ENCODE peak calls at places on chromosome 4, in seven cellular contexts. Y is tibial nerve, K is stomach, J is adrenal gland, E is GM12878, N is right lobe of liver, F is uterus. T is an unnamed sample.

GRCh38 chr4:184506527-184507121 is 32.3 kb upstream of the IRF2 start:
- DNase-seq in F (no peak), E (peak; percentile 78), K (no peak), J (no peak), N (no peak), Y (no peak), T (peak; percentile 18)

GRCh38 chr4:41361831-41362646 is 105.3 kb downstream of the UCHL1 start:
- DNase-seq in J (peak; percentile 59), F (no peak), Y (no peak), K (no peak), N (no peak), E (no peak), T (no peak)

GRCh38 chr4:147924604-147925412 is 192.9 kb downstream of the ARHGAP10 start:
- DNase-seq in E (no peak), K (peak; percentile 31), J (peak; percentile 45), N (no peak), F (no peak), Y (no peak), T (no peak)

GRCh38 chr4:74258949-74259348 is 49.3 kb upstream of the EPGN start:
- DNase-seq in N (no peak), F (no peak), Y (peak; percentile 35), J (peak; percentile 26), K (peak; percentile 91), E (no peak), T (no peak)

GRCh38 chr4:57550143-57550542 is 440.0 kb upstream of the IGFBP7 start:
- DNase-seq in J (no peak), K (no peak), E (no peak), Y (no peak), F (no peak), N (no peak), T (no peak)

GRCh38 chr4:66357316-66357715 is 687.0 kb upstream of the EPHA5 start:
- DNase-seq in N (no peak), Y (no peak), E (no peak), J (no peak), K (no peak), F (no peak), T (no peak)

GRCh38 chr4:154686838-154687237 is 57.0 kb upstream of the LRAT start:
- DNase-seq in J (no peak), Y (no peak), F (no peak), K (no peak), N (no peak), E (no peak), T (peak; percentile 3)

GRCh38 chr4:101178731-101179130 is 168.6 kb downstream of the PPP3CA start:
- DNase-seq in J (no peak), F (no peak), K (no peak), E (no peak), N (no peak), Y (no peak), T (no peak)

GRCh38 chr4:82780398-82781231 is 18.0 kb downstream of the SCD5 start:
- DNase-seq in F (peak; percentile 49), E (no peak), Y (peak; percentile 63), J (peak; percentile 83), K (peak; percentile 85), N (peak; percentile 74), T (no peak)

GRCh38 chr4:168188754-168189153 is 96.4 kb downstream of the ANXA10 start:
- DNase-seq in J (no peak), F (no peak), E (peak; percentile 36), K (no peak), Y (no peak), N (no peak), T (no peak)

GRCh38 chr4:135382280-135382679 is 1180.7 kb upstream of the PABPC4L start:
- DNase-seq in E (no peak), N (no peak), Y (no peak), J (no peak), K (no peak), F (no peak), T (no peak)

GRCh38 chr4:111632752-111633151 is 512.5 kb upstream of the FAM241A start:
- DNase-seq in Y (no peak), E (no peak), F (no peak), J (no peak), K (no peak), N (no peak), T (no peak)

GRCh38 chr4:52028970-52029369 is 8.8 kb upstream of the LRRC66 start:
- DNase-seq in N (no peak), K (no peak), Y (no peak), E (no peak), J (no peak), F (no peak), T (no peak)

GRCh38 chr4:186981161-186981560 is 257.5 kb upstream of the FAT1 start:
- DNase-seq in J (no peak), K (no peak), Y (no peak), E (no peak), N (no peak), F (no peak), T (no peak)

GRCh38 chr4:115370490-115370889 is 257.1 kb upstream of the NDST4 start:
- DNase-seq in F (no peak), N (no peak), E (no peak), Y (no peak), J (no peak), K (no peak), T (no peak)

GRCh38 chr4:98542011-98542410 is 116.4 kb downstream of the TSPAN5 start:
- DNase-seq in N (no peak), F (no peak), K (no peak), J (no peak), E (no peak), Y (no peak), T (no peak)

GRCh38 chr4:152935138-152935537 is 985 bp upstream of the FHDC1 start:
- DNase-seq in Y (no peak), E (no peak), K (peak; percentile 62), F (no peak), N (no peak), J (no peak), T (peak; percentile 88)

DNA sequence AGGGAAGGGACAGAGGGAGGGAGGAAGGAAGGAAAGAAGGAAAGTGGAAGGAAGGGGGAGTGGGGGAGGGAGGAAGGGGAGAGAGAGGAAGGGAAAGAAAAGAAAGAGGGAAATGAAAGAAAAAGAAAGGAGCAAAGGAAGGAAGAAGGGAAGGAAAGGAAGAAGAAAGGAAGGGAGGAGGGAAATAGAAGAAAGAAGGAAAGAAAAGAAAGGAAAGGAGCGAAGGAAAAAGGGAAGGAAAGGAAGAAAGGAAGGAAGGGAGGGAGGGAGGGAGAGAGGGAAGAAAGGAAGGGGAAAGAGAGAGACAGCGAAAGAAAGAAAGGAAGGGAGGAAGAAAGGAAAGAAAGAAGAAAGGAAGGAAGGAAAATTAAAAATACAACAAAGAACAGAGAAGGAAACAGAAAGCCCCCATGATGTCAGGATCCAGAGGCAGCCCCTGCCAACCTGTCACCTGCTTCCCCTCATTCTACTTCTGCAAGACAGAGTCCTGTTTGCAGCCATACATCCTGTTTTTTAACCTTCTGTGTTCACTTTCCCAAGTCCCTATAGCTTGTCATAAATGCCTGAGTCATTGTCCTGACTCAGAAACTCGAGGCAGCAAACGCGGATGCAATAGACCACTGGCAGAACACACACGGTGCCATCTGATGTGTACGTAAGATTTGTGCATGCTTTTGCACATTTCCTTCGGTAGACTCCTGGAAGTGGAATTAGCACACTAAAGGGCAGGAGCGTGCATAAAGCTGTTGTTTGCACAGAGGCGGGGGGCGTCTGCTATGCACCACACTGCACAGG is 77.0 kb upstream of the C4orf50 start:
- DNase-seq in J (no peak), E (no peak), Y (no peak), N (no peak), K (no peak), F (no peak), T (peak; percentile 3)
- TF ChIP-seq POLR2A in J (no peak), E (no peak), Y (no peak), N (no peak), K (no peak), F (no peak), T (no peak)

DNA sequence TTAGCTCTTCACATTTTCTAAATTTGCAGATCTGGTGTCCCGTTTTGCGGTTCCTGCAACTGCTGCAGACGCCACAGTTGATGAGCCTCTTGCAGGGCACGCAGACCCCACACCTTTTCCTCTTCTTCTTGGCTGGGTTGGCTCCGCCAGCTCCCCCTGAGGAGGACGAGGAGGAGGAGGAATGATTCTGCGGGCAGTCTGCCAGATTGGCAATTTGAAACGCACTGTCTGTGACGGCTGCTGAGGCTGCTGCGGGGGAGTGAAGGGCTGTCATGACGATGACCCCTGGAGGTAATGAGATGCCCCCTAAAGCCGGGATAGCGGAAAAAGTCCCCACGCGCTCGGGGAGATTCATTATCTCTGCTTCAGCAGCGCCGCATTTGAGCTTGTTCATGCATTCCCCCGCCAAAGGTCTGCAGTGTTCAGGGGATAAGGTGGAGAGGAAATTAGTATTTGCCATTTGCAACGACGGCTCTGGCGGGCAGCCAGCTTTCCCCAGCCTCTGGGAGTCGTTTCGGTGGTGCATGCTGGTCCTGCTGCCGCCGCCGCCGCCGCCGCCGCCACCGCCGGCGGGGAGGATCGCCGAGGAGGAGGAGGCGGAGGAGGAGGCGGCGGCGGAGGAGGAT is 3.8 kb downstream of the CXXC4 start:
- DNase-seq in Y (peak; percentile 35), J (peak; percentile 75), N (peak; percentile 76), E (no peak), K (peak; percentile 65), F (peak; percentile 78), T (peak; percentile 22)
- TF ChIP-seq POLR2A in Y (no peak), J (no peak), N (no peak), E (peak; percentile 63), K (no peak), F (no peak), T (no peak)

DNA sequence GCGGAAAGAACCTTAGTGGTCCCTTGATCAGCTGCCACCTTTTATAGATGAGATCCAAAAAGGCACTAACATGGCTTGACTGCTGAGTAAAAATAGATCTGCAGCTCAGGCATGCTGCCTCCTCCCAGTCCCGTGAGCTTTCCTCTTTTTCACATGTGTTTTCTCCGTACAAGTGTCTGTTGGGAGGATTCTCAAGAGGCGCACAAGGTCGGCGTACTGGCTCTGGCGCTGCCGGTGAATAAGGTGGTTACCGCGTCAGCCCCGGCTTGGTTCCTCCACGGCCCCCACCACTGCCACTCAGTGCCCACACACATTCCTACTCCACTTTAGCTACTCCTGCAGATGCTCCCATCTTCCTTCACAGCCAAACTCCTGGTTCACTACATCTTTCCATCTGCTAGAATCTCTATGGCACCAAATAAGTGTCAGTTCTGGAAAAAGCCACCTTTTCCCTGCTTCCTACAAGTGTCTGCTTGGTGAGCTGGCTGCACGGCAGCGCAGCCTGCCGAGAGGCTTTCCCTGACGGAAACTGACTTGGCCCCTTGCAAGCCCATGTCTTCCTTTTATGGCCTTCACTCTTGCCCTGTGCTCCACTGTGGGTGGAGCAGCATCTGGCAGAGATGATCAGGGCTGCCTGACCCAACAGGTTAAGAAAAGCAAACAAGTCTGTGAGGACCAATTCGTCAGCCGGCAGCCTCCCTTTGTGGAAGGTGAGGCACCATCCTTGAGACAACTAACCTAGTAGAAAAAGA is 99.8 kb downstream of the KLHL8 start:
- DNase-seq in Y (peak; percentile 34), F (peak; percentile 80), N (peak; percentile 82), K (no peak), J (peak; percentile 33), E (no peak), T (no peak)
- TF ChIP-seq POLR2A in Y (no peak), F (no peak), N (no peak), K (no peak), J (no peak), E (no peak), T (no peak)

DNA sequence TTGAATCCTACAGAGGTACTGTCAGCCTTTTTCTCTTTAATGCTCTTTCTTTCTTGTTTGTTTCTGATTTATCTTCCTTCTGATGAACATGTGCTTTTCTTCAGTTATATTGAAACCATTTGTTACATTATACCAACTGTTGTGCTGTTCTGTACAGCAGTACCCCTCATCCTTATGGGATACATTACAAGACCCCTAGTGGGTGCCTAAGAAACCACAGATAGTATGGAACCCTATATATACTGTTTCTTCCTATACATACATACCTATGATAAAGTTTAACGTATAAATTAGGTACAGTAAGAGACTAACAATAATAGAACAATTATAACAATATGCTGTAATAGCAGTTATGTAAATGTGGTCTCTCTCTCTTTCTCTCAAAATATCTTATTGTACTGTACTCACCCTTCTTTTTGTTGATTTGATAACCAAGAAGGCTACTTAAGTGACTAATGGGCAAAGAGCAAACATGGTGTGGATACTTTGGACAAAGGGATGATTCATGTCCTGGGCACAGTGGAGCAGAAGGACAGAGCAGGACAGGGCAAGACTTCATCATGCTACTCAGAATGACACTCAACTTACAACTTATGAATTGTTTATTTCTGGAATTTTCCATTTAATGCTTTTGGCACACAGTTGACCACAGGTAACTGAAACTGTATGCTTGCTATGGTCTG is 10.7 kb upstream of the YIPF7 start:
- DNase-seq in K (no peak), Y (no peak), E (no peak), F (no peak), N (no peak), J (no peak), T (no peak)
- TF ChIP-seq POLR2A in K (no peak), Y (no peak), E (no peak), F (no peak), N (no peak), J (no peak), T (no peak)